ENCODE peak calls at places on chromosome 9, in six cellular contexts. One of them, this sample, is unnamed. For H3K27me3, the result is how much of the 10 kb centered on the place peaks cover.

GRCh38 chr9:114483499-114483898 is 21.8 kb downstream of the WHRN start:
- DNase-seq in ovary: no peak
- DNase-seq in tibial nerve: no peak
- DNase-seq in K562: no peak
- DNase-seq in SK-N-SH: no peak
- DNase-seq in suprapubic skin: no peak
- DNase-seq in this sample: no peak

GRCh38 chr9:6822696-6823095 is 64.9 kb downstream of the KDM4C start:
- DNase-seq in SK-N-SH: no peak
- DNase-seq in ovary: no peak
- DNase-seq in suprapubic skin: no peak
- DNase-seq in tibial nerve: no peak
- DNase-seq in K562: no peak
- DNase-seq in this sample: no peak

GRCh38 chr9:36486454-36486932 is 86.2 kb upstream of the MELK start:
- DNase-seq in tibial nerve: no peak
- DNase-seq in K562: peak
- DNase-seq in ovary: peak
- DNase-seq in suprapubic skin: no peak
- DNase-seq in SK-N-SH: no peak
- DNase-seq in this sample: no peak

GRCh38 chr9:95511232-95511951 is 5.4 kb downstream of the PTCH1 start:
- DNase-seq in SK-N-SH: no peak
- DNase-seq in tibial nerve: peak
- DNase-seq in ovary: peak
- DNase-seq in suprapubic skin: peak
- DNase-seq in K562: no peak
- DNase-seq in this sample: no peak

GRCh38 chr9:71079451-71079850 is 42.0 kb downstream of the TRPM3 start:
- DNase-seq in suprapubic skin: no peak
- DNase-seq in SK-N-SH: no peak
- DNase-seq in K562: no peak
- DNase-seq in ovary: no peak
- DNase-seq in tibial nerve: no peak
- DNase-seq in this sample: no peak

GRCh38 chr9:74824654-74825053 is 63.1 kb downstream of the TRPM6 start:
- DNase-seq in tibial nerve: no peak
- DNase-seq in K562: no peak
- DNase-seq in suprapubic skin: no peak
- DNase-seq in SK-N-SH: no peak
- DNase-seq in ovary: no peak
- DNase-seq in this sample: no peak

GRCh38 chr9:87276327-87276841 is 221.3 kb upstream of the DAPK1 start:
- DNase-seq in tibial nerve: no peak
- DNase-seq in suprapubic skin: no peak
- DNase-seq in SK-N-SH: no peak
- DNase-seq in ovary: no peak
- DNase-seq in K562: no peak
- DNase-seq in this sample: no peak

GRCh38 chr9:4425358-4426045 is 64.8 kb upstream of the SLC1A1 start:
- DNase-seq in ovary: no peak
- DNase-seq in suprapubic skin: no peak
- DNase-seq in tibial nerve: no peak
- DNase-seq in SK-N-SH: no peak
- DNase-seq in K562: no peak
- DNase-seq in this sample: no peak

GRCh38 chr9:130030821-130031481 is 12.0 kb downstream of the FNBP1 start:
- DNase-seq in SK-N-SH: no peak
- DNase-seq in ovary: no peak
- DNase-seq in K562: no peak
- DNase-seq in tibial nerve: no peak
- DNase-seq in suprapubic skin: no peak
- DNase-seq in this sample: no peak

GRCh38 chr9:893843-894420 is 52.4 kb downstream of the DMRT1 start:
- DNase-seq in tibial nerve: no peak
- DNase-seq in K562: peak
- DNase-seq in ovary: no peak
- DNase-seq in suprapubic skin: no peak
- DNase-seq in SK-N-SH: peak
- DNase-seq in this sample: no peak

GRCh38 chr9:98330831-98331230 is 75.4 kb upstream of the TBC1D2 start:
- DNase-seq in SK-N-SH: no peak
- DNase-seq in K562: no peak
- DNase-seq in tibial nerve: no peak
- DNase-seq in ovary: no peak
- DNase-seq in suprapubic skin: no peak
- DNase-seq in this sample: no peak

GRCh38 chr9:98328770-98329169 is 73.3 kb upstream of the TBC1D2 start:
- DNase-seq in K562: no peak
- DNase-seq in SK-N-SH: no peak
- DNase-seq in tibial nerve: no peak
- DNase-seq in ovary: no peak
- DNase-seq in suprapubic skin: no peak
- DNase-seq in this sample: peak

GRCh38 chr9:98328141-98328540 is 72.7 kb upstream of the TBC1D2 start:
- DNase-seq in SK-N-SH: no peak
- DNase-seq in ovary: no peak
- DNase-seq in suprapubic skin: no peak
- DNase-seq in K562: no peak
- DNase-seq in tibial nerve: no peak
- DNase-seq in this sample: no peak

GRCh38 chr9:98329904-98330303 is 74.5 kb upstream of the TBC1D2 start:
- DNase-seq in ovary: no peak
- DNase-seq in tibial nerve: no peak
- DNase-seq in SK-N-SH: no peak
- DNase-seq in K562: no peak
- DNase-seq in suprapubic skin: no peak
- DNase-seq in this sample: no peak

GRCh38 chr9:98329281-98329680 is 73.8 kb upstream of the TBC1D2 start:
- DNase-seq in SK-N-SH: no peak
- DNase-seq in tibial nerve: no peak
- DNase-seq in suprapubic skin: no peak
- DNase-seq in K562: no peak
- DNase-seq in ovary: no peak
- DNase-seq in this sample: peak
- H3K27me3 ChIP-seq in SK-N-SH: under half
- H3K27me3 ChIP-seq in tibial nerve: under half
- H3K27me3 ChIP-seq in suprapubic skin: under half
- H3K27me3 ChIP-seq in K562: under half
- H3K27me3 ChIP-seq in ovary: under half
- H3K27me3 ChIP-seq in this sample: under half

GRCh38 chr9:20984471-20984870 is 47.0 kb downstream of the HACD4 start:
- DNase-seq in ovary: no peak
- DNase-seq in tibial nerve: no peak
- DNase-seq in K562: no peak
- DNase-seq in SK-N-SH: no peak
- DNase-seq in suprapubic skin: no peak
- DNase-seq in this sample: no peak

GRCh38 chr9:20985851-20986600 is 45.4 kb downstream of the HACD4 start:
- DNase-seq in suprapubic skin: no peak
- DNase-seq in SK-N-SH: no peak
- DNase-seq in K562: no peak
- DNase-seq in ovary: no peak
- DNase-seq in tibial nerve: no peak
- DNase-seq in this sample: no peak

GRCh38 chr9:20981486-20981885 is 50.0 kb downstream of the HACD4 start:
- DNase-seq in K562: no peak
- DNase-seq in ovary: peak
- DNase-seq in SK-N-SH: no peak
- DNase-seq in tibial nerve: no peak
- DNase-seq in suprapubic skin: no peak
- DNase-seq in this sample: no peak

DNA sequence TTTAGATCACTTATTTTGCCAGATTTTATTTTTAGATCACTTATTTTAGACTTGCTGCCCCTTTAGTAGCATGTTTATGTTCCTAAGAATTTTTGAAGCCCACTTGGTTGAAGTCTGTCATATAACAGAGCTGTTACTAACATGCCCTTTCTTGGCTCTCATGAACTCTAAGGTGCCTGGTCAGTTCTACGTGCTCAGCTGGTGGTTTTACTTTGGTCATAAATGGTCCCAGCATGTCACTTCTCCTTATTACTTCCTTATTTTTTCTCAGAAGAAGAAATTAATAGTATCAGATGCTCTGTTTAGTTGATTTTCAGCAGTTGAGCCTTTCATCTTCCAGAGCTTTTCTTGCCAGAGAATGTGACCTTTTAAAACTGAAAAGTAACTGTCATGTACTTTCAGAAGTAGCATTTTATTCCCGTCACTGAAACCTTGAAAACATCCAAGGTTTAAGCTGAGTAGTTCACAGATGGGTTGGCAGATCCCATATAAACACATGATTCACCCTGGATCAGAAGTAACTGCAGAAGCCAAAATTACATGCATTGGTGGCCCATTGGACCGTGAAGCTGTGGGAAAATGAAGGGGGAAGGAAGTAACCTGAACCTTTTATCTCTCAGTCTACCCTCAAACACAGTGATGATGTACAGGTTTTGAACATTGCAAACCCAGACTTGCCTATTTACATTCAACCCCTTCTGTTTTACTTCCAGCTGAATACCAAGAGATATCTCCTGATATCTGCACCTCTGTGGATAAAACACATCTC is 50.5 kb downstream of the HACD4 start:
- DNase-seq in SK-N-SH: no peak
- DNase-seq in tibial nerve: no peak
- DNase-seq in K562: no peak
- DNase-seq in ovary: peak
- DNase-seq in suprapubic skin: no peak
- DNase-seq in this sample: no peak
- H3K27ac ChIP-seq in SK-N-SH: peak
- H3K27ac ChIP-seq in tibial nerve: peak
- H3K27ac ChIP-seq in K562: no peak
- H3K27ac ChIP-seq in ovary: no peak
- H3K27ac ChIP-seq in suprapubic skin: no peak
- H3K27ac ChIP-seq in this sample: peak

GRCh38 chr9:134734270-134734669 is 92.7 kb downstream of the COL5A1 start:
- DNase-seq in SK-N-SH: peak
- DNase-seq in K562: no peak
- DNase-seq in suprapubic skin: no peak
- DNase-seq in ovary: peak
- DNase-seq in tibial nerve: no peak
- DNase-seq in this sample: no peak

GRCh38 chr9:134731497-134732391 is 90.1 kb downstream of the COL5A1 start:
- DNase-seq in ovary: no peak
- DNase-seq in suprapubic skin: no peak
- DNase-seq in tibial nerve: no peak
- DNase-seq in SK-N-SH: no peak
- DNase-seq in K562: no peak
- DNase-seq in this sample: no peak

GRCh38 chr9:134730761-134731496 is 89.3 kb downstream of the COL5A1 start:
- DNase-seq in ovary: no peak
- DNase-seq in SK-N-SH: no peak
- DNase-seq in suprapubic skin: no peak
- DNase-seq in tibial nerve: no peak
- DNase-seq in K562: no peak
- DNase-seq in this sample: no peak

GRCh38 chr9:134733480-134734232 is 92.1 kb downstream of the COL5A1 start:
- DNase-seq in tibial nerve: no peak
- DNase-seq in ovary: no peak
- DNase-seq in SK-N-SH: peak
- DNase-seq in suprapubic skin: no peak
- DNase-seq in K562: no peak
- DNase-seq in this sample: no peak

GRCh38 chr9:134732392-134733110 is 90.9 kb downstream of the COL5A1 start:
- DNase-seq in ovary: peak
- DNase-seq in suprapubic skin: no peak
- DNase-seq in SK-N-SH: no peak
- DNase-seq in tibial nerve: peak
- DNase-seq in K562: no peak
- DNase-seq in this sample: no peak
- TF ChIP-seq EP300 in ovary: no peak
- TF ChIP-seq EP300 in suprapubic skin: no peak
- TF ChIP-seq EP300 in SK-N-SH: no peak
- TF ChIP-seq EP300 in tibial nerve: no peak
- TF ChIP-seq EP300 in K562: no peak
- TF ChIP-seq EP300 in this sample: no peak

GRCh38 chr9:33469891-33470290 is 3.8 kb downstream of the NOL6 start:
- DNase-seq in K562: no peak
- DNase-seq in ovary: no peak
- DNase-seq in suprapubic skin: peak
- DNase-seq in SK-N-SH: no peak
- DNase-seq in tibial nerve: no peak
- DNase-seq in this sample: no peak
- H3K27me3 ChIP-seq in K562: under half
- H3K27me3 ChIP-seq in ovary: under half
- H3K27me3 ChIP-seq in suprapubic skin: under half
- H3K27me3 ChIP-seq in SK-N-SH: under half
- H3K27me3 ChIP-seq in tibial nerve: under half
- H3K27me3 ChIP-seq in this sample: under half

DNA sequence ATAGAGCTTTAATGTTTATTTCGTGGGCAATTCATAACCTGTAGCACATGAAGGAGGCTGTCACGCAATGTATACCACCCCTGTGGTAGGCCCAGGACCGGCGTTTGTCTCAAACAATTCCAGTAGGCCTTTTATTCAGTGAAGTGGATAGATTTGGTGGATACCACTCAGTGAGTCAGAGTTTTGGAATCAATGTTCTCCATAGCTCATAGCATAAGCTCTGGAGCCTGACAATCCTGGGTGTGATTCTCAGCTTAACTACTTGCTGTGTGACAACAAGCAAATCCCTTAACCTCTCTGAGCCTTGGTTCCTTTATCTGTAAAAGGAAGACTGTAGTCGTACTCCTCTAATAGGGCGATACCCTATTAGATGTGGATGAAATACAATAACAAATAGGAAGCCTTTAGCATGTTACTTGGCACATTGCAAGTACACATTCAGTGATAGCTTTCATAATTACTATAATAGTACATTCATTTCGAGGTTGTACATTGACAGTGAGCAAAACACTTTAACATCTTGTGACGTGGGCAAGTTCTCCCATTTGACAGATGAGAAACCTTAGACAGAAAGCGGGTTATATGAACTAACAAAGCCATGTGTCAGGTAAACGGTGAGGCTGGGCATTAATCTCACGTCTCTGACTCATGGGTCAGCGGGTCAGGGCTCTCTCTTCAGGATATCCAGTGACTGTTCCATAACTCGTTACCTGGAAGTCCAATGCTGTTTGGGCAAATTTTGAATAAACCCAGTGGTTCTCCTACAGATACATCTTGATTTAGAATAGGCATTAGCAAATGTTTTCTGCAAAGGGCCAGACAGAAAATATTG is 130.8 kb downstream of the C9orf152 start:
- DNase-seq in SK-N-SH: no peak
- DNase-seq in suprapubic skin: no peak
- DNase-seq in tibial nerve: no peak
- DNase-seq in K562: no peak
- DNase-seq in ovary: no peak
- DNase-seq in this sample: no peak
- H3K27ac ChIP-seq in SK-N-SH: peak
- H3K27ac ChIP-seq in suprapubic skin: peak
- H3K27ac ChIP-seq in tibial nerve: no peak
- H3K27ac ChIP-seq in K562: no peak
- H3K27ac ChIP-seq in ovary: no peak
- H3K27ac ChIP-seq in this sample: no peak